ENCODE peak calls at places on chromosomes 11 and 22, in seven cellular contexts. B is sigmoid colon, E is thoracic aorta, Z is AG04450, H is cardiac muscle cell, I is body of pancreas, M is right lobe of liver. Q is an unnamed sample.

GRCh38 chr11:44288133-44288526 is 21.8 kb downstream of the ALX4 start:
- DNase-seq in B (no peak), E (no peak), Z (no peak), H (no peak), I (no peak), M (no peak), Q (no peak)

GRCh38 chr11:75673977-75674582 is 5.2 kb upstream of the MAP6 start:
- DNase-seq in B (no peak), E (no peak), Z (no peak), H (peak), I (no peak), M (no peak), Q (no peak)

GRCh38 chr11:60792521-60792920 is 7.4 kb downstream of the MS4A10 start:
- DNase-seq in B (no peak), E (no peak), Z (no peak), H (no peak), I (no peak), M (no peak), Q (no peak)

GRCh38 chr11:17572791-17573460 is 25.9 kb downstream of the OTOG start:
- DNase-seq in B (no peak), E (no peak), Z (no peak), H (no peak), I (no peak), M (no peak), Q (no peak)

GRCh38 chr11:72582206-72583176 is 91.7 kb downstream of the PDE2A start:
- DNase-seq in B (peak), E (no peak), Z (no peak), H (no peak), I (peak), M (no peak), Q (no peak)

GRCh38 chr11:101043940-101044339 is 85.7 kb downstream of the PGR start:
- DNase-seq in B (no peak), E (no peak), Z (no peak), H (no peak), I (no peak), M (no peak), Q (no peak)

GRCh38 chr11:131966667-131967066 is 596.3 kb downstream of the NTM start:
- DNase-seq in B (no peak), E (no peak), Z (no peak), H (no peak), I (no peak), M (no peak), Q (no peak)

GRCh38 chr11:100687032-100687629 is at the start of gene ARHGAP42:
- DNase-seq in B (peak), E (no peak), Z (no peak), H (peak), I (peak), M (peak), Q (no peak)

GRCh38 chr11:13923182-13923581 is 39.3 kb upstream of the SPON1 start:
- DNase-seq in B (no peak), E (no peak), Z (no peak), H (no peak), I (no peak), M (no peak), Q (no peak)

GRCh38 chr22:42358643-42359558 is 73.3 kb downstream of the NFAM1 start:
- DNase-seq in B (no peak), E (no peak), Z (no peak), H (no peak), I (no peak), M (no peak), Q (no peak)

GRCh38 chr11:45096636-45097035 is 49.8 kb upstream of the PRDM11 start:
- DNase-seq in B (no peak), E (no peak), Z (no peak), H (no peak), I (no peak), M (peak), Q (no peak)

GRCh38 chr11:72828081-72828567 is 13.9 kb downstream of the ATG16L2 start:
- DNase-seq in B (no peak), E (no peak), Z (no peak), H (peak), I (peak), M (peak), Q (no peak)

GRCh38 chr11:102940714-102941588 is 14.6 kb downstream of the MMP13 start:
- DNase-seq in B (no peak), E (no peak), Z (peak), H (peak), I (peak), M (peak), Q (peak)

GRCh38 chr22:50034126-50035081 is 21.8 kb upstream of the IL17REL start:
- DNase-seq in B (peak), E (no peak), Z (no peak), H (peak), I (no peak), M (no peak), Q (no peak)

GRCh38 chr11:2443881-2444300 is 423 bp downstream of the TRPM5 start:
- DNase-seq in B (no peak), E (no peak), Z (no peak), H (no peak), I (peak), M (peak), Q (no peak)
- TF ChIP-seq CTCF in B (no peak), E (no peak), Z (no peak), H (no peak), I (no peak), M (no peak), Q (no peak)

GRCh38 chr11:568306-569259 is 7.7 kb upstream of the PHRF1 start:
- DNase-seq in B (peak), E (peak), Z (peak), H (peak), I (peak), M (peak), Q (peak)
- H3K27ac ChIP-seq in B (peak), E (peak), Z (no peak), H (peak), I (peak), M (peak), Q (peak)

DNA sequence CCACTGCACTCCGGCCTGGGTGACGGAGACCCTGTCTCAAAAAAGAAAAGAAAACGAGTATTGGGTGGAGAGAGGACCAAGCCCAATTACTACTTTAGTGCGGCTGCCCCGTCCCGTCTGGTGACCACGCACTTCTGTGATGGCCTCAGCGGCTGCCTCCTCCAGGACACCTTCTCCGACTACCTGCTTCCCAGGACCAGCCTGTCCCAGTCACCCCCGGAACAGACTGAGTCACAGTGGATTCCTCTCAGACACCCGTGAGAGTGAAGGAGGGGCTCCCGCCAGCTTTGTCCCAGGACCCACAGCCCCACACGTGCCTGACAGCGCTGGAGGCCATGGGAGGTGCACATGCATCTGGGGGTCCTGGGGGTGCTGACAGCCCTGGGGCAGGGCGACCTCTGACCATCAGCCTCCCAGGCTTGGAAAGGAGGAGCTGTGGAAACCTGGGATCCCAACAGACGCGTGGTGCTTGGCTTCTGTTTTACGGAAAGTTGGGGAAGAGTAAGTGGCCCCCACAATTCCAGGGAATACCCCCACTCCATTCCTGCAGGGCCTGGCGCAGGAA is 4.8 kb downstream of the DRD4 start:
- DNase-seq in B (no peak), E (no peak), Z (no peak), H (no peak), I (no peak), M (no peak), Q (no peak)
- TF ChIP-seq CTCF in B (no peak), E (no peak), Z (no peak), H (no peak), I (no peak), M (no peak), Q (no peak)

GRCh38 chr11:11173316-11174025 is 179.6 kb downstream of the CSNK2A3 start:
- DNase-seq in B (no peak), E (no peak), Z (no peak), H (no peak), I (no peak), M (no peak), Q (no peak)

GRCh38 chr11:11177156-11177808 is 175.8 kb downstream of the CSNK2A3 start:
- DNase-seq in B (no peak), E (no peak), Z (no peak), H (no peak), I (no peak), M (no peak), Q (no peak)

GRCh38 chr11:11179239-11179638 is 173.8 kb downstream of the CSNK2A3 start:
- DNase-seq in B (no peak), E (no peak), Z (peak), H (peak), I (no peak), M (no peak), Q (no peak)

DNA sequence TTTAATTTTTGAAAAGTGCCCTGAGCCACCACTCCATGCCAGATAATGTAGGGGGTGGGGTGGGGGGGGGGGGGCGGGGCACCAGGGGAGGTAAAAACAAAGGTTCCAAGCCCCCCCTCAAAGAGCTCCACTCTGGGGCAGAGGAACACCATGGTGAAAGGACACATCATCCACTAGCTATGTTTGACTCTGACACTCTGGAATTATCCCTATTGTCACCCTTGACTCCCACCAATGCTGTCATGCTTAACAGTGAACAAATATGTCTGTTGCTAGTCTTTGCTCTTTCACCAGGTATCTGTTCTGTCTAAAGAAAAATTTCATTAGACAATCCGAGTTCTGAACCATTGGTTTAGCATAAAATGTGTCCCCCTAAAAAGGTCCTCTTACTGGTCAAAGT is 174.4 kb downstream of the CSNK2A3 start:
- DNase-seq in B (no peak), E (no peak), Z (no peak), H (no peak), I (no peak), M (no peak), Q (no peak)
- H3K27ac ChIP-seq in B (peak), E (no peak), Z (no peak), H (no peak), I (no peak), M (no peak), Q (no peak)

GRCh38 chr11:2375964-2376551 is 1.1 kb upstream of the CD81 start:
- DNase-seq in B (no peak), E (no peak), Z (no peak), H (no peak), I (peak), M (peak), Q (no peak)

GRCh38 chr11:2374456-2375201 is 2.5 kb upstream of the CD81 start:
- DNase-seq in B (peak), E (no peak), Z (no peak), H (no peak), I (no peak), M (peak), Q (no peak)

GRCh38 chr11:2376751-2377451 is at the start of gene CD81:
- DNase-seq in B (no peak), E (no peak), Z (no peak), H (peak), I (peak), M (peak), Q (peak)

GRCh38 chr11:2377511-2378443 is 667 bp downstream of the CD81 start:
- DNase-seq in B (peak), E (no peak), Z (no peak), H (peak), I (peak), M (no peak), Q (peak)

GRCh38 chr11:2375341-2375853 is 1.7 kb upstream of the CD81 start:
- DNase-seq in B (peak), E (no peak), Z (no peak), H (no peak), I (peak), M (peak), Q (no peak)
- TF ChIP-seq CTCF in B (no peak), E (no peak), Z (no peak), H (no peak), I (no peak), M (peak), Q (no peak)

DNA sequence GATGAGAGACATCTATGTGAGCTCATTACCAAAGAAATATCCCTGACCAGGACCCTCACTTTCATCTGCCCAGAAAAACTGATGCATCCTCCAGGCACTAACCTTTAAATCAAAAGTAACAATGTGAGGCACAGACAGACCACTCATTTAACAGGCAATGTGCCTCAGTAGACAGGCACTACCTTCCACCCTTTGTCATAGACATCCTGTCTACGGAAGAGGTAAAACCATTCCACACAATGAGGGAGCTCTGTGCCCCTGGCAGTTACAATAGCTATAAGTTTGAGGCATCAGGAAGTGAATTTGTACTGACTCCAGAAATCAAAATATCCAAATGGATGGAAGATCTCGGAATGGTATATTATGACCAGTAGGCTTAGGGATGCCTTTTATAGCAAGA is 6.7 kb upstream of the CAVIN3 start:
- DNase-seq in B (no peak), E (no peak), Z (no peak), H (no peak), I (no peak), M (no peak), Q (no peak)
- H3K27ac ChIP-seq in B (no peak), E (no peak), Z (no peak), H (no peak), I (no peak), M (no peak), Q (no peak)

DNA sequence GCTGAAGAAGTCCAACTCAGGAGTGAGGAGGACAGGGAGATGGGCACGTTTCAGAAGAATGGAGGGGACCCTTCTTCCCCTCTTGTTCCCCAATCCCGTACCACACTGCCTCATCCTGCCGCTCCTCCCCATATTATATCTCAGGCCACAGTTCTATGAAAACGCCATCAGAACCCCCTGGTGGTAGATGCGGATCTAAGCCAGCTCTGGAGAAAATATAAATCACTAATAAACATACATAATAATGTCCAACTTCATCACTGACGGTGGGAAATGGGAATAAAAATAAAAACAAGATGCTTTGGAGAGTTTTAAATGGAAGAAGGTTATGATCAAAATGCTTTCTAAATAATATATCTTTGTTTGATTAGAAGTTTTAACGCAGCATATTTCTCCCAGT is 400.3 kb downstream of the CADM1 start:
- DNase-seq in B (no peak), E (no peak), Z (no peak), H (no peak), I (no peak), M (no peak), Q (no peak)
- TF ChIP-seq CTCF in B (no peak), E (no peak), Z (peak), H (no peak), I (no peak), M (no peak), Q (no peak)

GRCh38 chr11:122033193-122033592 is 82.8 kb downstream of the BLID start:
- DNase-seq in B (no peak), E (no peak), Z (no peak), H (no peak), I (no peak), M (no peak), Q (no peak)
- H3K27ac ChIP-seq in B (no peak), E (no peak), Z (no peak), H (no peak), I (no peak), M (no peak), Q (no peak)

GRCh38 chr11:49221112-49221511 is 12.7 kb upstream of the FOLH1 start:
- DNase-seq in B (no peak), E (no peak), Z (no peak), H (no peak), I (no peak), M (no peak), Q (no peak)
- TF ChIP-seq CTCF in B (no peak), E (no peak), Z (no peak), H (no peak), I (no peak), M (no peak), Q (no peak)

GRCh38 chr11:64180871-64181270 is 5.1 kb upstream of the STIP1 start:
- DNase-seq in B (no peak), E (no peak), Z (no peak), H (no peak), I (no peak), M (no peak), Q (no peak)
- H3K27ac ChIP-seq in B (peak), E (no peak), Z (no peak), H (peak), I (peak), M (no peak), Q (no peak)

Q was measured in CD4-positive, alpha-beta T cell.